ENCODE peak calls at places on chromosome 6, in four cellular contexts. A is trophoblast cell, K is H9, D is mesenchymal stem cell. E is an unnamed sample.

GRCh38 chr6:108348655-108349349 is 53.9 kb downstream of the AFG1L start:
- DNase-seq in D (no peak), K (no peak), A (no peak), E (no peak)

GRCh38 chr6:158744986-158745430 is 74.2 kb downstream of the EZR start:
- DNase-seq in K (no peak), D (no peak), A (peak), E (no peak)

GRCh38 chr6:42929928-42930360 is 664 bp downstream of the CNPY3 start:
- DNase-seq in D (peak), K (no peak), A (peak), E (peak)

GRCh38 chr6:11628562-11628961 is 91.0 kb downstream of the TMEM170B start:
- DNase-seq in D (no peak), K (no peak), A (no peak), E (no peak)

GRCh38 chr6:134795001-134795400 is 154.9 kb downstream of the ALDH8A1 start:
- DNase-seq in K (no peak), A (no peak), D (no peak), E (no peak)

GRCh38 chr6:89826029-89826528 is 3.6 kb upstream of the CASP8AP2 start:
- DNase-seq in A (peak), D (peak), K (no peak), E (peak)

GRCh38 chr6:44253307-44254101 is 3.8 kb downstream of the SLC35B2 start:
- DNase-seq in A (peak), K (peak), D (peak), E (no peak)

GRCh38 chr6:106199998-106200397 is 113.9 kb downstream of the PRDM1 start:
- DNase-seq in K (no peak), A (peak), D (peak), E (peak)

GRCh38 chr6:32200711-32201475 is 8.4 kb upstream of the GPSM3 start:
- DNase-seq in A (no peak), D (no peak), K (no peak), E (no peak)

GRCh38 chr6:34381086-34381485 is 11.4 kb downstream of the NUDT3 start:
- DNase-seq in D (no peak), A (no peak), K (no peak), E (peak)

GRCh38 chr6:150145830-150146229 is 3.0 kb downstream of the PPP1R14C start:
- DNase-seq in D (no peak), K (no peak), A (peak), E (no peak)

GRCh38 chr6:6960571-6961251 is 147.1 kb upstream of the RREB1 start:
- DNase-seq in A (peak), D (no peak), K (no peak), E (no peak)

GRCh38 chr6:451847-452246 is 60.3 kb downstream of the IRF4 start:
- DNase-seq in D (no peak), K (peak), A (no peak), E (no peak)

GRCh38 chr6:145798530-145798929 is 16.1 kb downstream of the FBXO30 start:
- DNase-seq in A (no peak), D (no peak), K (no peak), E (peak)

DNA sequence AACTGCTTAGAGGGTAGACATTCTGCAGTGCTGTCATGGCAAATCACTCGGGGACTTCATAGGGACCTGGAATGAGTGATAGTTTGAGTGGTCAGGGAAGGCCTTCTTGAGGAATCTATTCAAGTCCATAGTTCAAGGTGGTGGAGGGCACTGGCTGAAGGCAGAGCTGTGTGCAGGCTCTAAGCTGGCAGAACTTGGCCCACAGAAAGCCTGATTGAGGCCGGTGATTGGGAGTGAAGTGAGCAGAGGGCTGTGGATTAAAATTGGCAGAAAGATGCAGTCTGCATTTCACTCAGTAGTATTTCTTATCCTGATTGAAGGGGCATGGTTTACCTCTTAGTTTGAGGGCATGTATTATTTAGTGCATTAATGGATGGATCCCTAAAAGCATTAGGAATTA is 44.9 kb downstream of the UTRN start:
- DNase-seq in A (no peak), K (no peak), D (no peak), E (no peak)
- H2BK120ac ChIP-seq in A (no peak), K (no peak), D (no peak), E (no peak)

GRCh38 chr6:36594816-36595167 is 630 bp downstream of the SRSF3 start:
- DNase-seq in K (no peak), A (peak), D (no peak), E (no peak)
- H2BK120ac ChIP-seq in K (peak), A (peak), D (no peak), E (peak)

GRCh38 chr6:170279977-170280688 is 10.7 kb downstream of the DLL1 start:
- DNase-seq in K (no peak), D (no peak), A (peak), E (peak)
- H2BK120ac ChIP-seq in K (no peak), D (no peak), A (no peak), E (no peak)

GRCh38 chr6:53539561-53539960 is 5.3 kb downstream of the GCLC start:
- DNase-seq in A (no peak), K (no peak), D (no peak), E (no peak)

GRCh38 chr6:53543341-53544010 is 1.4 kb downstream of the GCLC start:
- DNase-seq in K (no peak), D (peak), A (no peak), E (peak)

GRCh38 chr6:53544500-53545308 is at the start of gene GCLC:
- DNase-seq in K (peak), D (peak), A (peak), E (peak)

GRCh38 chr6:53544050-53544499 is 826 bp downstream of the GCLC start:
- DNase-seq in D (peak), A (peak), K (no peak), E (peak)

GRCh38 chr6:53541900-53542299 is 3.0 kb downstream of the GCLC start:
- DNase-seq in K (no peak), D (no peak), A (no peak), E (no peak)
- H2BK120ac ChIP-seq in K (no peak), D (no peak), A (no peak), E (no peak)

GRCh38 chr6:2970753-2971419 is 481 bp downstream of the SERPINB6 start:
- DNase-seq in A (peak), D (peak), K (no peak), E (peak)
- H2BK120ac ChIP-seq in A (peak), D (peak), K (no peak), E (no peak)

GRCh38 chr6:14786008-14786407 is 459.9 kb upstream of the JARID2 start:
- DNase-seq in D (no peak), K (no peak), A (no peak), E (no peak)

GRCh38 chr6:14787677-14788076 is 458.2 kb upstream of the JARID2 start:
- DNase-seq in A (no peak), K (no peak), D (no peak), E (no peak)

GRCh38 chr6:14784596-14785360 is 461.1 kb upstream of the JARID2 start:
- DNase-seq in D (peak), K (peak), A (peak), E (no peak)

GRCh38 chr6:14786455-14786854 is 459.4 kb upstream of the JARID2 start:
- DNase-seq in K (no peak), D (no peak), A (no peak), E (no peak)

GRCh38 chr6:14787274-14787673 is 458.6 kb upstream of the JARID2 start:
- DNase-seq in D (no peak), K (no peak), A (no peak), E (no peak)
- H2BK120ac ChIP-seq in D (no peak), K (no peak), A (no peak), E (no peak)

GRCh38 chr6:123803862-123804681 is at the start of gene NKAIN2:
- DNase-seq in K (peak), D (peak), A (peak), E (no peak)
- H2BK120ac ChIP-seq in K (no peak), D (no peak), A (no peak), E (no peak)

GRCh38 chr6:104357928-104358327 is 501.8 kb downstream of the HACE1 start:
- DNase-seq in K (no peak), A (no peak), D (no peak), E (no peak)

GRCh38 chr6:104356197-104356596 is 503.5 kb downstream of the HACE1 start:
- DNase-seq in A (no peak), D (no peak), K (no peak), E (no peak)
- H2BK120ac ChIP-seq in A (no peak), D (no peak), K (no peak), E (no peak)

DNA sequence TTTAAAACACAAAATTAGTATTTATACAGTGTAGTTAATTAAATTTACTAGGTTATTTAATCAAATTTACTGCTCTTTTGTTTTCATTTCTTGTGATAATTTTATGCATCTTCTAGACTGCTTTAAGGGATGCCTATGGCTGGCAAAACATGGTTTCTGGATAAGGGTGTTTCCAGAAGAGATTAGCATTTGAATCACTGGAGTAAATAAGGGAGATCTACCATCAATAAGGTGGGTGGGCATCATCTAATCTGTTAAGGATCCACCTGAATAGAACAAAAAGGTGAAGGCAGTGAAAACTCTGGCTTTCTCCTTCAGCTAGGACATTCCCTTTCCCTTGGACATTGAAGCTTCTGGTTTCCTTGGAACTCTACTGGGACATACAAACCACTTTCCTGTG is 146.2 kb upstream of the LAMA2 start:
- DNase-seq in K (no peak), D (no peak), A (no peak), E (no peak)
- H2BK120ac ChIP-seq in K (no peak), D (no peak), A (no peak), E (no peak)